ENCODE peak calls at places on chromosomes 12 and 14, in four cellular contexts. Y is endothelial cell of umbilical vein, V is neural progenitor cell, T is K562. E is an unnamed sample. For H3K9me3, the result is how much of the 10 kb centered on the place peaks cover.

GRCh38 chr14:67416085-67416484 is 4.1 kb upstream of the PLEK2 start:
- DNase-seq in V (no peak), Y (no peak), T (peak), E (no peak)

GRCh38 chr12:47207829-47208248 is 128.1 kb upstream of the AMIGO2 start:
- DNase-seq in V (no peak), Y (no peak), T (no peak), E (no peak)

GRCh38 chr12:53798575-53798974 is 46.8 kb upstream of the CISTR start:
- DNase-seq in Y (no peak), V (no peak), T (no peak), E (peak)

GRCh38 chr14:92677087-92677668 is 71.2 kb downstream of the LGMN start:
- DNase-seq in Y (no peak), T (no peak), V (no peak), E (no peak)

GRCh38 chr12:124588689-124589318 is 21.4 kb upstream of the NCOR2 start:
- DNase-seq in Y (peak), V (no peak), T (peak), E (peak)

GRCh38 chr12:53201170-53201541 is 5.9 kb downstream of the ITGB7 start:
- DNase-seq in T (peak), Y (no peak), V (no peak), E (peak)

GRCh38 chr12:105053116-105053572 is 31.1 kb downstream of the ALDH1L2 start:
- DNase-seq in V (peak), Y (peak), T (peak), E (peak)

GRCh38 chr14:68297871-68298468 is 478.4 kb downstream of the RAD51B start:
- DNase-seq in V (peak), T (no peak), Y (peak), E (peak)

GRCh38 chr12:38120438-38120837 is 196.1 kb upstream of the ALG10B start:
- DNase-seq in T (no peak), Y (no peak), V (no peak), E (no peak)

GRCh38 chr14:59511916-59512530 is 27.7 kb downstream of the JKAMP start:
- DNase-seq in T (peak), V (peak), Y (peak), E (no peak)

GRCh38 chr14:51394391-51394790 is 154.3 kb downstream of the TMX1 start:
- DNase-seq in T (no peak), V (no peak), Y (peak), E (peak)

GRCh38 chr12:38771871-38772270 is 133.5 kb downstream of the CPNE8 start:
- DNase-seq in T (no peak), Y (no peak), V (no peak), E (no peak)

GRCh38 chr12:72264548-72265175 is 7.5 kb upstream of the TRHDE start:
- DNase-seq in T (peak), Y (peak), V (peak), E (peak)

GRCh38 chr12:77847665-77848431 is 17.2 kb downstream of the NAV3 start:
- DNase-seq in Y (peak), V (no peak), T (no peak), E (peak)

GRCh38 chr12:12541782-12542181 is 20.9 kb downstream of the DUSP16 start:
- DNase-seq in Y (no peak), T (no peak), V (no peak), E (no peak)

GRCh38 chr14:22494486-22495135 is 94.4 kb downstream of the DAD1 start:
- DNase-seq in Y (no peak), T (no peak), V (no peak), E (no peak)

GRCh38 chr14:69464829-69465228 is 19.7 kb upstream of the PLEKHD1 start:
- DNase-seq in Y (peak), V (no peak), T (no peak), E (peak)

GRCh38 chr14:68563256-68564131 is 229.4 kb downstream of the ZFP36L1 start:
- DNase-seq in V (no peak), T (no peak), Y (no peak), E (peak)

GRCh38 chr12:130878193-130879185 is 6.6 kb downstream of the RAN start:
- DNase-seq in Y (no peak), T (peak), V (no peak), E (no peak)

GRCh38 chr14:105908481-105908911 is 382.1 kb downstream of the TMEM121 start:
- DNase-seq in Y (no peak), V (no peak), T (no peak), E (no peak)
- H3K9me3 ChIP-seq in Y (under half), V (under half), T (under half), E (under half)

GRCh38 chr12:55965240-55965639 is 602 bp downstream of the PMEL start:
- DNase-seq in Y (no peak), T (no peak), V (peak), E (no peak)
- H3K9ac ChIP-seq in Y (no peak), T (no peak), V (no peak), E (no peak)

GRCh38 chr14:106491851-106492250 is 965.5 kb downstream of the TMEM121 start:
- DNase-seq in V (no peak), T (peak), Y (no peak), E (no peak)
- H3K9me3 ChIP-seq in V (under half), T (under half), Y (under half), E (under half)

DNA sequence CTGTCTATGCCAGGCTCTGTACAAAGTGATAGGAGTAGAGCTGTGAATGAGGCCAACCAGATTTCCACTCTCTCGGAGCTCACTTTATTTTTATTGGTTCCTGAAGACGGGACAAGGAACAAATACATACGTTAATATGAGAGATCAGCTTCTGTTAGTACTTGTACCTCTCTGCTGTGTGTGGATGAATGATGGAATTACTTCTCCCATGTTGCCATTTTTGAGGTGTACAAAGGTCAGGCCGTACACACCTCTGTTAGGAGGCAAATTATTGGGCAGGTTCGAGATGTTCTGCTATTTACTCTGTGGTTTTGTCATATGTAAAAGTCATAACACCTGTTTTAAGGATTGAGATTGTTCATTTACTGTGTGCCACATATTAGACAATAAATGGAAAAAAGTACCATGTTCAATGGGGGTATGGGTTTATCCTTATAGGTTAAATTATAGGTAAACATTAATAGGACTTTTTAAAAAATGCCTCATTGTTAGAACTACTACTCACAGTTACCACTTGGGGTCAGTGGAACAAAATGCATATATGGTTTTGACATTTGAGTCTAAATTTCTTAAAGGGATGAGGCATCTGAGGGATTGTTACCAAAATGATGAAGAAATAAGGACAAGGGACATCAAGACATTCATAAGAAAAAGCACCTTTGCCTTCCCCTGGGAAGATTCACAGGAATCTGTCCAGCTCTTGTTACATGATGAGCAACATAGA is 26.9 kb downstream of the WBP11 start:
- DNase-seq in T (no peak), V (no peak), Y (no peak), E (peak)
- H3K9ac ChIP-seq in T (no peak), V (no peak), Y (no peak), E (peak)

GRCh38 chr14:30158299-30158698 is 230.7 kb upstream of the PRKD1 start:
- DNase-seq in Y (no peak), V (no peak), T (no peak), E (no peak)
- H3K9me3 ChIP-seq in Y (under half), V (under half), T (under half), E (under half)

GRCh38 chr14:71206123-71206522 is 298.9 kb downstream of the PCNX1 start:
- DNase-seq in Y (no peak), V (no peak), T (no peak), E (no peak)
- H3K9ac ChIP-seq in Y (no peak), V (no peak), T (no peak), E (no peak)

GRCh38 chr12:14243941-14244340 is 121.5 kb upstream of the ATF7IP start:
- DNase-seq in T (no peak), V (no peak), Y (no peak), E (no peak)
- H3K9me3 ChIP-seq in T (under half), V (under half), Y (under half), E (under half)